ENCODE peak calls at places on chromosomes 13 and 19, in seven cellular contexts. One of them, this sample, is unnamed.

GRCh38 chr19:8505680-8506401 is 3.4 kb upstream of the PRAM1 start:
- DNase-seq in amniotic epithelial cell: peak
- DNase-seq in breast epithelium: peak
- DNase-seq in gastrocnemius medialis: peak
- DNase-seq in ascending aorta: no peak
- DNase-seq in neural crest cell: peak
- DNase-seq in GM18507: peak
- DNase-seq in this sample: no peak

GRCh38 chr19:50679177-50680125 is 30.2 kb downstream of the C19orf81 start:
- DNase-seq in GM18507: peak
- DNase-seq in amniotic epithelial cell: peak
- DNase-seq in breast epithelium: peak
- DNase-seq in ascending aorta: peak
- DNase-seq in neural crest cell: peak
- DNase-seq in gastrocnemius medialis: peak
- DNase-seq in this sample: peak

GRCh38 chr13:100827489-100828000 is 152.9 kb upstream of the TMTC4 start:
- DNase-seq in amniotic epithelial cell: no peak
- DNase-seq in neural crest cell: no peak
- DNase-seq in breast epithelium: no peak
- DNase-seq in ascending aorta: no peak
- DNase-seq in GM18507: no peak
- DNase-seq in gastrocnemius medialis: no peak
- DNase-seq in this sample: no peak

GRCh38 chr19:9431475-9431874 is 3.9 kb downstream of the ZNF266 start:
- DNase-seq in gastrocnemius medialis: no peak
- DNase-seq in GM18507: no peak
- DNase-seq in amniotic epithelial cell: no peak
- DNase-seq in ascending aorta: no peak
- DNase-seq in neural crest cell: peak
- DNase-seq in breast epithelium: no peak
- DNase-seq in this sample: no peak

GRCh38 chr19:35030257-35031071 is at the start of gene SCN1B:
- DNase-seq in neural crest cell: peak
- DNase-seq in amniotic epithelial cell: peak
- DNase-seq in GM18507: no peak
- DNase-seq in breast epithelium: no peak
- DNase-seq in ascending aorta: no peak
- DNase-seq in gastrocnemius medialis: peak
- DNase-seq in this sample: no peak

GRCh38 chr13:43936630-43937029 is 56.9 kb downstream of the LACC1 start:
- DNase-seq in gastrocnemius medialis: no peak
- DNase-seq in neural crest cell: no peak
- DNase-seq in amniotic epithelial cell: no peak
- DNase-seq in ascending aorta: no peak
- DNase-seq in GM18507: no peak
- DNase-seq in breast epithelium: no peak
- DNase-seq in this sample: no peak

GRCh38 chr19:20247016-20247683 is 80.1 kb downstream of the ZNF486 start:
- DNase-seq in neural crest cell: peak
- DNase-seq in ascending aorta: no peak
- DNase-seq in gastrocnemius medialis: no peak
- DNase-seq in amniotic epithelial cell: peak
- DNase-seq in breast epithelium: no peak
- DNase-seq in GM18507: no peak
- DNase-seq in this sample: peak

GRCh38 chr19:2048959-2049740 is 1.9 kb downstream of the MKNK2 start:
- DNase-seq in gastrocnemius medialis: no peak
- DNase-seq in breast epithelium: no peak
- DNase-seq in neural crest cell: no peak
- DNase-seq in ascending aorta: no peak
- DNase-seq in GM18507: no peak
- DNase-seq in amniotic epithelial cell: no peak
- DNase-seq in this sample: no peak

GRCh38 chr19:663682-664117 is 686 bp upstream of the RNF126 start:
- DNase-seq in neural crest cell: no peak
- DNase-seq in breast epithelium: no peak
- DNase-seq in ascending aorta: no peak
- DNase-seq in GM18507: no peak
- DNase-seq in gastrocnemius medialis: no peak
- DNase-seq in amniotic epithelial cell: no peak
- DNase-seq in this sample: no peak

GRCh38 chr13:111437417-111437816 is 117.0 kb downstream of the TEX29 start:
- DNase-seq in neural crest cell: no peak
- DNase-seq in ascending aorta: no peak
- DNase-seq in gastrocnemius medialis: no peak
- DNase-seq in breast epithelium: no peak
- DNase-seq in amniotic epithelial cell: no peak
- DNase-seq in GM18507: no peak
- DNase-seq in this sample: no peak

GRCh38 chr19:50155520-50156109 is 7.5 kb downstream of the IZUMO2 start:
- DNase-seq in neural crest cell: no peak
- DNase-seq in GM18507: no peak
- DNase-seq in gastrocnemius medialis: no peak
- DNase-seq in ascending aorta: no peak
- DNase-seq in breast epithelium: no peak
- DNase-seq in amniotic epithelial cell: no peak
- DNase-seq in this sample: no peak

GRCh38 chr19:35673121-35673804 is 6.9 kb downstream of the UPK1A start:
- DNase-seq in breast epithelium: no peak
- DNase-seq in GM18507: peak
- DNase-seq in gastrocnemius medialis: no peak
- DNase-seq in ascending aorta: no peak
- DNase-seq in amniotic epithelial cell: peak
- DNase-seq in neural crest cell: peak
- DNase-seq in this sample: peak

GRCh38 chr19:46976845-46977320 is 42.8 kb upstream of the NPAS1 start:
- DNase-seq in GM18507: no peak
- DNase-seq in breast epithelium: no peak
- DNase-seq in neural crest cell: no peak
- DNase-seq in amniotic epithelial cell: peak
- DNase-seq in ascending aorta: no peak
- DNase-seq in gastrocnemius medialis: peak
- DNase-seq in this sample: peak

GRCh38 chr19:47726467-47726866 is 13.2 kb downstream of the EHD2 start:
- DNase-seq in amniotic epithelial cell: peak
- DNase-seq in breast epithelium: no peak
- DNase-seq in ascending aorta: no peak
- DNase-seq in gastrocnemius medialis: no peak
- DNase-seq in GM18507: no peak
- DNase-seq in neural crest cell: no peak
- DNase-seq in this sample: peak

GRCh38 chr19:19151418-19151817 is 13.1 kb upstream of the TMEM161A start:
- DNase-seq in breast epithelium: no peak
- DNase-seq in ascending aorta: no peak
- DNase-seq in neural crest cell: no peak
- DNase-seq in gastrocnemius medialis: no peak
- DNase-seq in GM18507: no peak
- DNase-seq in amniotic epithelial cell: no peak
- DNase-seq in this sample: no peak

GRCh38 chr13:23965346-23965745 is 68.0 kb upstream of the C1QTNF9B start:
- DNase-seq in amniotic epithelial cell: no peak
- DNase-seq in GM18507: no peak
- DNase-seq in gastrocnemius medialis: no peak
- DNase-seq in ascending aorta: no peak
- DNase-seq in neural crest cell: no peak
- DNase-seq in breast epithelium: no peak
- DNase-seq in this sample: no peak

GRCh38 chr13:61880576-61881283 is 465.1 kb upstream of the PCDH20 start:
- DNase-seq in neural crest cell: no peak
- DNase-seq in gastrocnemius medialis: no peak
- DNase-seq in breast epithelium: no peak
- DNase-seq in amniotic epithelial cell: no peak
- DNase-seq in GM18507: no peak
- DNase-seq in ascending aorta: no peak
- DNase-seq in this sample: no peak

GRCh38 chr13:113997845-113998751 is 24.2 kb upstream of the C13orf46 start:
- DNase-seq in breast epithelium: no peak
- DNase-seq in amniotic epithelial cell: no peak
- DNase-seq in neural crest cell: no peak
- DNase-seq in GM18507: no peak
- DNase-seq in gastrocnemius medialis: no peak
- DNase-seq in ascending aorta: no peak
- DNase-seq in this sample: peak

GRCh38 chr19:8438236-8438635 is 6.5 kb upstream of the HNRNPM start:
- DNase-seq in gastrocnemius medialis: no peak
- DNase-seq in ascending aorta: no peak
- DNase-seq in breast epithelium: no peak
- DNase-seq in amniotic epithelial cell: no peak
- DNase-seq in neural crest cell: no peak
- DNase-seq in GM18507: no peak
- DNase-seq in this sample: no peak

GRCh38 chr19:14385492-14385891 is 4.2 kb downstream of the ADGRE5 start:
- DNase-seq in neural crest cell: no peak
- DNase-seq in amniotic epithelial cell: no peak
- DNase-seq in ascending aorta: no peak
- DNase-seq in breast epithelium: no peak
- DNase-seq in gastrocnemius medialis: no peak
- DNase-seq in GM18507: no peak
- DNase-seq in this sample: no peak

GRCh38 chr13:75705395-75705794 is 69.3 kb downstream of the LMO7 start:
- DNase-seq in neural crest cell: no peak
- DNase-seq in gastrocnemius medialis: no peak
- DNase-seq in ascending aorta: no peak
- DNase-seq in GM18507: no peak
- DNase-seq in amniotic epithelial cell: peak
- DNase-seq in breast epithelium: no peak
- DNase-seq in this sample: peak

GRCh38 chr13:37295046-37295445 is 189.6 kb upstream of the CSNK1A1L start:
- DNase-seq in ascending aorta: no peak
- DNase-seq in GM18507: no peak
- DNase-seq in neural crest cell: no peak
- DNase-seq in gastrocnemius medialis: peak
- DNase-seq in amniotic epithelial cell: no peak
- DNase-seq in breast epithelium: no peak
- DNase-seq in this sample: no peak

GRCh38 chr13:49540552-49540951 is 44.8 kb downstream of the PHF11 start:
- DNase-seq in GM18507: no peak
- DNase-seq in gastrocnemius medialis: no peak
- DNase-seq in ascending aorta: no peak
- DNase-seq in amniotic epithelial cell: peak
- DNase-seq in breast epithelium: no peak
- DNase-seq in neural crest cell: no peak
- DNase-seq in this sample: no peak

GRCh38 chr13:62130016-62130970 is 714.6 kb upstream of the PCDH20 start:
- DNase-seq in gastrocnemius medialis: no peak
- DNase-seq in amniotic epithelial cell: no peak
- DNase-seq in neural crest cell: no peak
- DNase-seq in breast epithelium: no peak
- DNase-seq in GM18507: no peak
- DNase-seq in ascending aorta: no peak
- DNase-seq in this sample: no peak

GRCh38 chr19:35346193-35347052 is 1.3 kb upstream of the FFAR1 start:
- DNase-seq in neural crest cell: no peak
- DNase-seq in GM18507: no peak
- DNase-seq in ascending aorta: no peak
- DNase-seq in amniotic epithelial cell: no peak
- DNase-seq in gastrocnemius medialis: no peak
- DNase-seq in breast epithelium: peak
- DNase-seq in this sample: no peak

GRCh38 chr19:8487137-8487851 is 15.1 kb downstream of the PRAM1 start:
- DNase-seq in neural crest cell: no peak
- DNase-seq in gastrocnemius medialis: no peak
- DNase-seq in breast epithelium: no peak
- DNase-seq in ascending aorta: peak
- DNase-seq in GM18507: no peak
- DNase-seq in amniotic epithelial cell: peak
- DNase-seq in this sample: no peak

GRCh38 chr19:5128251-5128931 is 159.5 kb downstream of the KDM4B start:
- DNase-seq in gastrocnemius medialis: no peak
- DNase-seq in neural crest cell: peak
- DNase-seq in GM18507: no peak
- DNase-seq in ascending aorta: no peak
- DNase-seq in amniotic epithelial cell: peak
- DNase-seq in breast epithelium: no peak
- DNase-seq in this sample: peak

GRCh38 chr19:2567580-2567979 is 91.7 kb downstream of the GADD45B start:
- DNase-seq in breast epithelium: no peak
- DNase-seq in GM18507: no peak
- DNase-seq in gastrocnemius medialis: peak
- DNase-seq in ascending aorta: peak
- DNase-seq in neural crest cell: no peak
- DNase-seq in amniotic epithelial cell: no peak
- DNase-seq in this sample: no peak

This sample was measured in GM04504.